ENCODE peak calls at places on chromosomes 3 and 15, in ten cellular contexts. Q, W, M, J, Z, V, B, R, O and P are unnamed samples.

GRCh38 chr3:42605550-42606173 is 5.2 kb downstream of the NKTR start:
- DNase-seq in Q (no peak), B (no peak), W (no peak), O (peak; percentile 18), J (no peak), Z (no peak), M (no peak), V (no peak), R (no peak), P (no peak)

GRCh38 chr15:61364871-61365270 is 135.8 kb upstream of the RORA start:
- DNase-seq in R (no peak), V (no peak), W (no peak), M (no peak), B (peak; percentile 47), Z (no peak), Q (no peak), O (no peak), J (no peak), P (no peak)

GRCh38 chr3:134392336-134392983 is 18.2 kb upstream of the AMOTL2 start:
- DNase-seq in W (no peak), R (peak; percentile 19), Q (no peak), M (no peak), V (no peak), Z (no peak), O (no peak), B (no peak), J (no peak), P (no peak)

GRCh38 chr3:196166741-196167140 is 44.5 kb downstream of the ZDHHC19 start:
- DNase-seq in V (no peak), O (no peak), R (no peak), M (no peak), Z (no peak), J (no peak), W (no peak), Q (no peak), B (no peak), P (no peak)

GRCh38 chr3:53152316-53152715 is 8.7 kb upstream of the PRKCD start:
- DNase-seq in M (no peak), R (no peak), V (no peak), W (no peak), B (no peak), Q (no peak), J (no peak), O (no peak), Z (no peak), P (no peak)

GRCh38 chr3:133049491-133049890 is 11.3 kb downstream of the TMEM108 start:
- DNase-seq in O (no peak), J (no peak), W (no peak), Z (no peak), V (no peak), R (peak; percentile 4), M (no peak), B (no peak), Q (no peak), P (no peak)

GRCh38 chr3:28326458-28326926 is 22.0 kb upstream of the ZCWPW2 start:
- DNase-seq in B (no peak), O (no peak), Q (no peak), V (no peak), Z (no peak), M (peak; percentile 23), J (no peak), W (peak; percentile 23), R (peak; percentile 63), P (no peak)

GRCh38 chr3:131540821-131541220 is 38.0 kb upstream of the MRPL3 start:
- DNase-seq in B (no peak), R (no peak), M (no peak), Q (no peak), J (no peak), W (no peak), Z (no peak), O (no peak), V (peak; percentile 60), P (no peak)

GRCh38 chr3:194300392-194300758 is 50.8 kb downstream of the CPN2 start:
- DNase-seq in O (peak; percentile 74), Q (no peak), J (peak; percentile 92), W (no peak), B (no peak), R (peak; percentile 79), Z (no peak), V (no peak), M (no peak), P (no peak)

GRCh38 chr15:89506026-89506686 is 9.8 kb upstream of the RHCG start:
- DNase-seq in B (no peak), J (no peak), M (no peak), W (no peak), Z (no peak), R (no peak), Q (no peak), O (no peak), V (no peak), P (no peak)

GRCh38 chr15:86082619-86083377 is 3.1 kb downstream of the AGBL1 start:
- DNase-seq in Z (no peak), V (no peak), B (no peak), Q (no peak), O (no peak), J (no peak), M (no peak), W (no peak), R (no peak), P (no peak)

GRCh38 chr15:89641053-89641452 is 14.2 kb downstream of the KIF7 start:
- DNase-seq in R (no peak), M (no peak), Q (no peak), V (no peak), B (no peak), O (no peak), J (no peak), Z (no peak), W (no peak), P (no peak)

GRCh38 chr15:52579852-52580251 is 11.0 kb upstream of the ARPP19 start:
- DNase-seq in W (no peak), V (no peak), M (no peak), O (no peak), J (no peak), B (no peak), R (no peak), Q (no peak), Z (no peak), P (no peak)

GRCh38 chr15:95973566-95974256 is 356.8 kb upstream of the NR2F2 start:
- DNase-seq in V (no peak), O (no peak), M (no peak), B (no peak), R (no peak), Q (no peak), W (no peak), Z (no peak), J (no peak), P (no peak)

GRCh38 chr15:36643551-36643950 is 64.1 kb downstream of the CDIN1 start:
- DNase-seq in W (no peak), M (no peak), J (no peak), B (peak; percentile 12), V (no peak), Q (peak; percentile 84), R (peak; percentile 3), Z (no peak), O (no peak), P (no peak)